ENCODE peak calls at places on chromosomes 6 and 20, in nine cellular contexts. One of them, this sample, is unnamed.

GRCh38 chr20:51176446-51176845 is 153.5 kb upstream of the KCNG1 start:
- DNase-seq in mesothelial cell of epicardium: no peak
- DNase-seq in glomerular endothelial cell: no peak
- DNase-seq in activated T-cell treated with anti-CD3 and anti-CD28 coated beads, Interleukin-2, amount 50 U/mL, for 72 hours: no peak
- DNase-seq in transverse colon: no peak
- DNase-seq in AG10803: no peak
- DNase-seq in cardiac muscle cell: no peak
- DNase-seq in HTR-8/SVneo: no peak
- DNase-seq in brain microvascular endothelial cell: no peak
- DNase-seq in this sample: no peak

GRCh38 chr20:36645998-36646397 is at the start of gene SLA2:
- DNase-seq in activated T-cell treated with anti-CD3 and anti-CD28 coated beads, Interleukin-2, amount 50 U/mL, for 72 hours: peak
- DNase-seq in transverse colon: peak
- DNase-seq in cardiac muscle cell: no peak
- DNase-seq in HTR-8/SVneo: no peak
- DNase-seq in mesothelial cell of epicardium: no peak
- DNase-seq in brain microvascular endothelial cell: no peak
- DNase-seq in AG10803: no peak
- DNase-seq in glomerular endothelial cell: no peak
- DNase-seq in this sample: peak

GRCh38 chr20:21103582-21104465 is 2.3 kb downstream of the LINC00237 start:
- DNase-seq in activated T-cell treated with anti-CD3 and anti-CD28 coated beads, Interleukin-2, amount 50 U/mL, for 72 hours: peak
- DNase-seq in transverse colon: no peak
- DNase-seq in cardiac muscle cell: no peak
- DNase-seq in brain microvascular endothelial cell: no peak
- DNase-seq in mesothelial cell of epicardium: no peak
- DNase-seq in HTR-8/SVneo: no peak
- DNase-seq in AG10803: no peak
- DNase-seq in glomerular endothelial cell: no peak
- DNase-seq in this sample: no peak

GRCh38 chr20:35145141-35145564 is 2.0 kb downstream of the EDEM2 start:
- DNase-seq in cardiac muscle cell: peak
- DNase-seq in brain microvascular endothelial cell: peak
- DNase-seq in activated T-cell treated with anti-CD3 and anti-CD28 coated beads, Interleukin-2, amount 50 U/mL, for 72 hours: peak
- DNase-seq in mesothelial cell of epicardium: no peak
- DNase-seq in AG10803: peak
- DNase-seq in transverse colon: no peak
- DNase-seq in glomerular endothelial cell: no peak
- DNase-seq in HTR-8/SVneo: peak
- DNase-seq in this sample: peak

GRCh38 chr6:14401181-14401745 is 283.7 kb downstream of the CD83 start:
- DNase-seq in AG10803: peak
- DNase-seq in brain microvascular endothelial cell: no peak
- DNase-seq in cardiac muscle cell: peak
- DNase-seq in activated T-cell treated with anti-CD3 and anti-CD28 coated beads, Interleukin-2, amount 50 U/mL, for 72 hours: no peak
- DNase-seq in glomerular endothelial cell: no peak
- DNase-seq in HTR-8/SVneo: no peak
- DNase-seq in mesothelial cell of epicardium: no peak
- DNase-seq in transverse colon: no peak
- DNase-seq in this sample: no peak

GRCh38 chr6:111871207-111871606 is 2.0 kb downstream of the FYN start:
- DNase-seq in brain microvascular endothelial cell: no peak
- DNase-seq in transverse colon: no peak
- DNase-seq in cardiac muscle cell: no peak
- DNase-seq in activated T-cell treated with anti-CD3 and anti-CD28 coated beads, Interleukin-2, amount 50 U/mL, for 72 hours: peak
- DNase-seq in mesothelial cell of epicardium: no peak
- DNase-seq in glomerular endothelial cell: no peak
- DNase-seq in AG10803: peak
- DNase-seq in HTR-8/SVneo: no peak
- DNase-seq in this sample: peak

GRCh38 chr6:90131614-90132423 is 164.8 kb downstream of the BACH2 start:
- DNase-seq in AG10803: peak
- DNase-seq in mesothelial cell of epicardium: no peak
- DNase-seq in cardiac muscle cell: peak
- DNase-seq in HTR-8/SVneo: no peak
- DNase-seq in glomerular endothelial cell: no peak
- DNase-seq in brain microvascular endothelial cell: no peak
- DNase-seq in transverse colon: no peak
- DNase-seq in activated T-cell treated with anti-CD3 and anti-CD28 coated beads, Interleukin-2, amount 50 U/mL, for 72 hours: no peak
- DNase-seq in this sample: no peak

GRCh38 chr6:71486466-71486865 is 197.9 kb downstream of the OGFRL1 start:
- DNase-seq in activated T-cell treated with anti-CD3 and anti-CD28 coated beads, Interleukin-2, amount 50 U/mL, for 72 hours: no peak
- DNase-seq in HTR-8/SVneo: no peak
- DNase-seq in AG10803: peak
- DNase-seq in transverse colon: no peak
- DNase-seq in mesothelial cell of epicardium: no peak
- DNase-seq in cardiac muscle cell: no peak
- DNase-seq in brain microvascular endothelial cell: no peak
- DNase-seq in glomerular endothelial cell: no peak
- DNase-seq in this sample: no peak

GRCh38 chr6:1527098-1527497 is 82.6 kb upstream of the FOXC1 start:
- DNase-seq in activated T-cell treated with anti-CD3 and anti-CD28 coated beads, Interleukin-2, amount 50 U/mL, for 72 hours: peak
- DNase-seq in glomerular endothelial cell: no peak
- DNase-seq in mesothelial cell of epicardium: no peak
- DNase-seq in transverse colon: peak
- DNase-seq in brain microvascular endothelial cell: peak
- DNase-seq in HTR-8/SVneo: peak
- DNase-seq in AG10803: peak
- DNase-seq in cardiac muscle cell: peak
- DNase-seq in this sample: peak

GRCh38 chr6:119231394-119231793 is 118.2 kb downstream of the MAN1A1 start:
- DNase-seq in mesothelial cell of epicardium: no peak
- DNase-seq in AG10803: no peak
- DNase-seq in transverse colon: no peak
- DNase-seq in activated T-cell treated with anti-CD3 and anti-CD28 coated beads, Interleukin-2, amount 50 U/mL, for 72 hours: no peak
- DNase-seq in glomerular endothelial cell: no peak
- DNase-seq in HTR-8/SVneo: no peak
- DNase-seq in brain microvascular endothelial cell: no peak
- DNase-seq in cardiac muscle cell: no peak
- DNase-seq in this sample: no peak

GRCh38 chr6:16205377-16206144 is 32.8 kb upstream of the GMPR start:
- DNase-seq in glomerular endothelial cell: no peak
- DNase-seq in transverse colon: no peak
- DNase-seq in activated T-cell treated with anti-CD3 and anti-CD28 coated beads, Interleukin-2, amount 50 U/mL, for 72 hours: no peak
- DNase-seq in mesothelial cell of epicardium: no peak
- DNase-seq in HTR-8/SVneo: no peak
- DNase-seq in AG10803: peak
- DNase-seq in cardiac muscle cell: peak
- DNase-seq in brain microvascular endothelial cell: peak
- DNase-seq in this sample: peak